ENCODE peak calls at places on chromosomes 16 and 17, in five cellular contexts. K is CD8-positive, alpha-beta T cell; V is suprapubic skin; Q is A549; W is A673. I is an unnamed sample. For H3K9me3 and H3K4me1, the result is how much of the 10 kb centered on the place peaks cover.

GRCh38 chr16:71338193-71338592 is 20.3 kb upstream of the CALB2 start:
- DNase-seq in K (no peak), V (no peak), Q (no peak), W (no peak), I (no peak)

GRCh38 chr17:77810536-77810935 is 148.0 kb upstream of the TNRC6C start:
- DNase-seq in K (no peak), V (peak), Q (no peak), W (peak), I (no peak)

GRCh38 chr17:58388302-58389190 is 28.8 kb downstream of the RNF43 start:
- DNase-seq in K (no peak), V (no peak), Q (no peak), W (peak), I (no peak)

GRCh38 chr16:87464691-87465300 is 28.0 kb downstream of the ZCCHC14 start:
- DNase-seq in K (no peak), V (peak), Q (no peak), W (no peak), I (no peak)

GRCh38 chr17:42655528-42655927 is 3.6 kb upstream of the TUBG2 start:
- DNase-seq in K (no peak), V (no peak), Q (no peak), W (no peak), I (no peak)

GRCh38 chr17:32281011-32281451 is 15.4 kb downstream of the RHBDL3 start:
- DNase-seq in K (no peak), V (no peak), Q (no peak), W (no peak), I (no peak)

GRCh38 chr16:19294156-19294649 is 8.7 kb downstream of the CLEC19A start:
- DNase-seq in K (no peak), V (peak), Q (no peak), W (no peak), I (no peak)

GRCh38 chr17:34842235-34842634 is 119.0 kb downstream of the CCT6B start:
- DNase-seq in K (no peak), V (no peak), Q (no peak), W (no peak), I (no peak)

GRCh38 chr16:53980675-53981074 is 276.7 kb downstream of the FTO start:
- DNase-seq in K (no peak), V (no peak), Q (no peak), W (no peak), I (no peak)

GRCh38 chr16:4232541-4233386 is 9.1 kb downstream of the SRL start:
- DNase-seq in K (no peak), V (no peak), Q (no peak), W (no peak), I (no peak)

GRCh38 chr17:2816688-2817087 is 20.4 kb downstream of the RAP1GAP2 start:
- DNase-seq in K (no peak), V (no peak), Q (no peak), W (no peak), I (no peak)

GRCh38 chr16:73068546-73069401 is 20.8 kb upstream of the ZFHX3 start:
- DNase-seq in K (no peak), V (peak), Q (no peak), W (peak), I (no peak)

GRCh38 chr17:49694847-49695697 is 12.7 kb downstream of the SLC35B1 start:
- DNase-seq in K (peak), V (no peak), Q (peak), W (peak), I (no peak)

GRCh38 chr17:8639709-8640108 is 9.2 kb upstream of the MYH10 start:
- DNase-seq in K (no peak), V (no peak), Q (no peak), W (no peak), I (no peak)

GRCh38 chr16:3458852-3459361 is 15.4 kb downstream of the NAA60 start:
- DNase-seq in K (no peak), V (no peak), Q (peak), W (no peak), I (no peak)

GRCh38 chr16:55955439-55955838 is 80.3 kb upstream of the CES5A start:
- DNase-seq in K (no peak), V (no peak), Q (no peak), W (peak), I (no peak)

GRCh38 chr17:77471984-77472836 is 331.4 kb downstream of the SEC14L1 start:
- DNase-seq in K (no peak), V (no peak), Q (no peak), W (peak), I (no peak)

GRCh38 chr16:88376053-88376834 is 6.5 kb upstream of the ZNF469 start:
- DNase-seq in K (no peak), V (no peak), Q (no peak), W (no peak), I (no peak)

GRCh38 chr17:44557653-44558285 is 485 bp downstream of the FZD2 start:
- DNase-seq in K (peak), V (peak), Q (no peak), W (peak), I (no peak)

GRCh38 chr16:68455631-68456030 is 7.3 kb upstream of the SMPD3 start:
- DNase-seq in K (no peak), V (no peak), Q (no peak), W (no peak), I (no peak)

GRCh38 chr17:394718-395095 is 42.1 kb upstream of the RPH3AL start:
- DNase-seq in K (no peak), V (no peak), Q (no peak), W (no peak), I (no peak)

DNA sequence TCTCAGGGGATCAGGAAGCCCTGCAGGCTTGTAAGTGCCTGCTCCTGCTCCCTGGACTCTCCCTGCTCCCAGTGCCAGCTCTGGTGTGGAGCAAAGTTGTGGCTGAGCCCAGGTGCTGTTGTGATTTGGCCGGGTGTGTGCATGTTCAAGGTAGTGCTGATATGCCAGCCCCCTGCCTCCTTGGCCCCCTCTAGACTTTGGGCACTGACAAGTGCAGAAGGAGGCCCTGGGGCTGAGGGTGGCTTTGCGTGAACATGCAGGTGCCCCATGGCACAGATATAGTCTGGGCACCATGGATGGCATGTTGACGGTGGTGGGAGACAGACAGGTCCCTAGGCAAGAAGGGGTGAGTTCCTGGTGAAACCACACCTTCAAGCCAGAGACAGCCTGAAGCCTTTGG is 441.6 kb upstream of the CDH8 start:
- DNase-seq in K (no peak), V (no peak), Q (no peak), W (no peak), I (no peak)
- H3K9me3 ChIP-seq in K (under half), V (under half), Q (under half), W (under half), I (under half)

GRCh38 chr17:66214893-66215528 is 14.2 kb downstream of the APOH start:
- DNase-seq in K (no peak), V (no peak), Q (no peak), W (no peak), I (no peak)
- H3K4me1 ChIP-seq in K (under half), V (under half), Q (under half), W (under half), I (under half)

GRCh38 chr17:4490109-4490591 is 8.5 kb upstream of the SPNS2 start:
- DNase-seq in K (no peak), V (no peak), Q (peak), W (no peak), I (no peak)
- H3K4me3 ChIP-seq in K (no peak), V (no peak), Q (no peak), W (no peak), I (no peak)

DNA sequence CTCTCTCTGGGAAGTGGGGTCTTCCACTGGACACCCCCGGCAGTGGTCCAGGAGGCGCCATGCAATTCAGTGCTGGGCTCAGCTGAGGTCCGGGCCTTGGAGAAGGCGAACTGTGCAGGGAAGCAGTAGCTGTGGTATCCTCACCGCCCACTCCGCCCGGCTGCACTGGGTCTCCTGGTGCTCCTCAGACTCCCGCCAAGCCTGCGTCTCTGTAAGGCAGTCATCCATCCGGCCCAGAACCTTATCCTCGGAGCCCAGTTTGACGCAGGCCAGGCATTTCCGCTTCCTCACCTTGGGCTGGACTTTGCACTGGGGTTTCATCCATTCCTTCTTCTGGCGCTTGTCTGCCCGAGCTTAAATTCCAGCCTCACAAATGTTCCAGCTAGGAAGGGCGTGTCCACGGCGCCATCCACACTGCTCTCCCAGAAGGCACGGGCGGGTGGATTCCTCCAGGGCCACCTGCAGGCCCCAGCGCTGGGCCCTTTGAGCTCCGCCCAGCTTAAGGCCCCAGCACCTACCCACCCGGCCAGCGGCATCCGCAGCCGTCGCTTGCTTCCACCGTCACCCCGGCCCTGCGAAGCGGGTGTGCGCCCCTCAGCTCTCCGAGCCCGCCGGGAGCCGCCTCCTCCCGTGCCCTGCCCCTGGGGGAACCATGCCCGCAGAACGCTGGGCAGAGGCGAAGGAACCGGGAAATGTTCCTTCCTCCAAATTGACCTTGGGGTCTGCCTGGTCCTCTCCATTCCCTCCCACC is 1884.8 kb downstream of the TP53TG3F start:
- DNase-seq in K (no peak), V (no peak), Q (no peak), W (no peak), I (no peak)
- H3K9me3 ChIP-seq in K (under half), V (under half), Q (under half), W (half or more), I (under half)

DNA sequence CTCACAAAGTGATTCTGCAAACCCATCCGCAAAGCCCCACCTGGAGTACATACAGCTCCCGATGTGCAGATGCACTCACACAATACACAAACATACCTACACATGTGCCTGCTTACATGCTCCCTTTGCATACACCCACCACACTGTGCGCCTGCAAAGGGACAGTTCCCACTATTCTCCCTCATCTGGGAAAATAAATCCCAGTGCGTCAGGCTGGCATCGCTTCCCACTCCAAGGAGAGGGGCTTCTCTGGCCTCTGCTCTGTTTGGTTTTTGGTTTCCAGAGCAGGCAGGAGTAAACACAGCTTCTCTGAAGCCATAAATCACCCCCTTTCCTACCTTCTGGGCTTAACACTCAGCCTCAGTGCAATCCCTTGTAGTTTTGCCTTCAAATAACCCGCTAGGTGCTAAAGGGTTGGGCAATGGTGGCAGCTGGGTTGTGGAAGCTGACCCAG is 14.7 kb downstream of the HOXB4 start:
- DNase-seq in K (no peak), V (no peak), Q (no peak), W (no peak), I (no peak)
- H3K4me1 ChIP-seq in K (under half), V (half or more), Q (under half), W (half or more), I (half or more)

GRCh38 chr17:29591737-29592624 is 951 bp upstream of the ANKRD13B start:
- DNase-seq in K (peak), V (peak), Q (peak), W (peak), I (no peak)
- H3K4me3 ChIP-seq in K (peak), V (peak), Q (peak), W (peak), I (no peak)